ENCODE peak calls at places on chromosomes 1 and 21, in four cellular contexts. One of them, this sample, is unnamed.

GRCh38 chr1:154759196-154759595 is 110.9 kb downstream of the KCNN3 start:
- DNase-seq in ovary: no peak
- DNase-seq in endothelial cell of umbilical vein: no peak
- DNase-seq in body of pancreas: no peak
- DNase-seq in this sample: no peak

GRCh38 chr1:237043846-237044636 is 2.1 kb downstream of the RYR2 start:
- DNase-seq in ovary: no peak
- DNase-seq in endothelial cell of umbilical vein: no peak
- DNase-seq in body of pancreas: no peak
- DNase-seq in this sample: no peak

GRCh38 chr1:18943914-18944572 is 12.4 kb downstream of the IFFO2 start:
- DNase-seq in ovary: no peak
- DNase-seq in endothelial cell of umbilical vein: no peak
- DNase-seq in body of pancreas: no peak
- DNase-seq in this sample: no peak

GRCh38 chr1:21064057-21064456 is 112.6 kb downstream of the EIF4G3 start:
- DNase-seq in ovary: no peak
- DNase-seq in endothelial cell of umbilical vein: no peak
- DNase-seq in body of pancreas: no peak
- DNase-seq in this sample: no peak

GRCh38 chr1:205936846-205937707 is 6.2 kb downstream of the SLC26A9 start:
- DNase-seq in ovary: no peak
- DNase-seq in endothelial cell of umbilical vein: peak
- DNase-seq in body of pancreas: peak
- DNase-seq in this sample: peak

GRCh38 chr21:20875741-20876140 is 122.5 kb upstream of the NCAM2 start:
- DNase-seq in ovary: no peak
- DNase-seq in endothelial cell of umbilical vein: no peak
- DNase-seq in body of pancreas: no peak
- DNase-seq in this sample: no peak

GRCh38 chr1:20552728-20553571 is 577 bp downstream of the FAM43B start:
- DNase-seq in ovary: no peak
- DNase-seq in endothelial cell of umbilical vein: peak
- DNase-seq in body of pancreas: no peak
- DNase-seq in this sample: no peak

GRCh38 chr1:99371413-99371812 is 107.1 kb downstream of the PLPPR4 start:
- DNase-seq in ovary: no peak
- DNase-seq in endothelial cell of umbilical vein: no peak
- DNase-seq in body of pancreas: no peak
- DNase-seq in this sample: no peak

GRCh38 chr21:31182231-31183129 is 144.2 kb upstream of the KRTAP19-8 start:
- DNase-seq in ovary: no peak
- DNase-seq in endothelial cell of umbilical vein: no peak
- DNase-seq in body of pancreas: no peak
- DNase-seq in this sample: no peak

GRCh38 chr1:245079021-245079609 is 75.7 kb upstream of the KIF26B start:
- DNase-seq in ovary: no peak
- DNase-seq in endothelial cell of umbilical vein: peak
- DNase-seq in body of pancreas: no peak
- DNase-seq in this sample: no peak

GRCh38 chr1:186896211-186896610 is 67.5 kb downstream of the PLA2G4A start:
- DNase-seq in ovary: no peak
- DNase-seq in endothelial cell of umbilical vein: no peak
- DNase-seq in body of pancreas: no peak
- DNase-seq in this sample: no peak

GRCh38 chr1:198187973-198188588 is 31.3 kb downstream of the NEK7 start:
- DNase-seq in ovary: no peak
- DNase-seq in endothelial cell of umbilical vein: peak
- DNase-seq in body of pancreas: no peak
- DNase-seq in this sample: no peak

GRCh38 chr1:150080784-150081183 is 13.2 kb downstream of the VPS45 start:
- DNase-seq in ovary: no peak
- DNase-seq in endothelial cell of umbilical vein: no peak
- DNase-seq in body of pancreas: no peak
- DNase-seq in this sample: no peak

GRCh38 chr1:185581961-185582725 is 152.0 kb upstream of the HMCN1 start:
- DNase-seq in ovary: no peak
- DNase-seq in endothelial cell of umbilical vein: no peak
- DNase-seq in body of pancreas: no peak
- DNase-seq in this sample: no peak

GRCh38 chr1:110916669-110917306 is 43.8 kb downstream of the CD53 start:
- DNase-seq in ovary: no peak
- DNase-seq in endothelial cell of umbilical vein: peak
- DNase-seq in body of pancreas: no peak
- DNase-seq in this sample: peak

GRCh38 chr1:65174585-65174984 is 26.6 kb downstream of the AK4 start:
- DNase-seq in ovary: peak
- DNase-seq in endothelial cell of umbilical vein: no peak
- DNase-seq in body of pancreas: peak
- DNase-seq in this sample: peak

GRCh38 chr1:31575373-31576140 is 758 bp upstream of the TINAGL1 start:
- DNase-seq in ovary: no peak
- DNase-seq in endothelial cell of umbilical vein: no peak
- DNase-seq in body of pancreas: peak
- DNase-seq in this sample: no peak

GRCh38 chr1:221373795-221374194 is 368.1 kb downstream of the DUSP10 start:
- DNase-seq in ovary: no peak
- DNase-seq in endothelial cell of umbilical vein: no peak
- DNase-seq in body of pancreas: no peak
- DNase-seq in this sample: no peak

GRCh38 chr1:225825078-225825477 is 15.2 kb downstream of the EPHX1 start:
- DNase-seq in ovary: peak
- DNase-seq in endothelial cell of umbilical vein: no peak
- DNase-seq in body of pancreas: peak
- DNase-seq in this sample: no peak

GRCh38 chr1:110880708-110881374 is 7.9 kb downstream of the CD53 start:
- DNase-seq in ovary: no peak
- DNase-seq in endothelial cell of umbilical vein: no peak
- DNase-seq in body of pancreas: no peak
- DNase-seq in this sample: no peak

GRCh38 chr1:119081705-119082104 is 58.7 kb downstream of the WARS2 start:
- DNase-seq in ovary: no peak
- DNase-seq in endothelial cell of umbilical vein: no peak
- DNase-seq in body of pancreas: no peak
- DNase-seq in this sample: no peak

GRCh38 chr21:25373126-25374082 is 233.9 kb downstream of the MRPL39 start:
- DNase-seq in ovary: no peak
- DNase-seq in endothelial cell of umbilical vein: no peak
- DNase-seq in body of pancreas: no peak
- DNase-seq in this sample: no peak

GRCh38 chr1:231618588-231619256 is 7.9 kb upstream of the DISC1 start:
- DNase-seq in ovary: no peak
- DNase-seq in endothelial cell of umbilical vein: peak
- DNase-seq in body of pancreas: no peak
- DNase-seq in this sample: no peak

GRCh38 chr1:110059133-110059863 is 11.2 kb downstream of the ALX3 start:
- DNase-seq in ovary: no peak
- DNase-seq in endothelial cell of umbilical vein: no peak
- DNase-seq in body of pancreas: no peak
- DNase-seq in this sample: no peak

GRCh38 chr21:39637971-39638628 is 25.4 kb downstream of the B3GALT5 start:
- DNase-seq in ovary: no peak
- DNase-seq in endothelial cell of umbilical vein: no peak
- DNase-seq in body of pancreas: no peak
- DNase-seq in this sample: no peak

GRCh38 chr1:211797994-211798393 is 32.6 kb downstream of the LPGAT1 start:
- DNase-seq in ovary: no peak
- DNase-seq in endothelial cell of umbilical vein: no peak
- DNase-seq in body of pancreas: no peak
- DNase-seq in this sample: no peak

GRCh38 chr1:116130376-116130775 is 19.2 kb downstream of the MAB21L3 start:
- DNase-seq in ovary: no peak
- DNase-seq in endothelial cell of umbilical vein: no peak
- DNase-seq in body of pancreas: no peak
- DNase-seq in this sample: no peak

GRCh38 chr1:19232526-19232851 is 18.8 kb downstream of the EMC1 start:
- DNase-seq in ovary: peak
- DNase-seq in endothelial cell of umbilical vein: no peak
- DNase-seq in body of pancreas: no peak
- DNase-seq in this sample: no peak

GRCh38 chr21:41222247-41223068 is 54.5 kb downstream of the BACE2 start:
- DNase-seq in ovary: no peak
- DNase-seq in endothelial cell of umbilical vein: no peak
- DNase-seq in body of pancreas: no peak
- DNase-seq in this sample: no peak

GRCh38 chr1:114043046-114043445 is 63.8 kb downstream of the OLFML3 start:
- DNase-seq in ovary: no peak
- DNase-seq in endothelial cell of umbilical vein: peak
- DNase-seq in body of pancreas: no peak
- DNase-seq in this sample: no peak

GRCh38 chr1:159917533-159917932 is 7.8 kb downstream of the TAGLN2 start:
- DNase-seq in ovary: no peak
- DNase-seq in endothelial cell of umbilical vein: no peak
- DNase-seq in body of pancreas: peak
- DNase-seq in this sample: no peak

DNA sequence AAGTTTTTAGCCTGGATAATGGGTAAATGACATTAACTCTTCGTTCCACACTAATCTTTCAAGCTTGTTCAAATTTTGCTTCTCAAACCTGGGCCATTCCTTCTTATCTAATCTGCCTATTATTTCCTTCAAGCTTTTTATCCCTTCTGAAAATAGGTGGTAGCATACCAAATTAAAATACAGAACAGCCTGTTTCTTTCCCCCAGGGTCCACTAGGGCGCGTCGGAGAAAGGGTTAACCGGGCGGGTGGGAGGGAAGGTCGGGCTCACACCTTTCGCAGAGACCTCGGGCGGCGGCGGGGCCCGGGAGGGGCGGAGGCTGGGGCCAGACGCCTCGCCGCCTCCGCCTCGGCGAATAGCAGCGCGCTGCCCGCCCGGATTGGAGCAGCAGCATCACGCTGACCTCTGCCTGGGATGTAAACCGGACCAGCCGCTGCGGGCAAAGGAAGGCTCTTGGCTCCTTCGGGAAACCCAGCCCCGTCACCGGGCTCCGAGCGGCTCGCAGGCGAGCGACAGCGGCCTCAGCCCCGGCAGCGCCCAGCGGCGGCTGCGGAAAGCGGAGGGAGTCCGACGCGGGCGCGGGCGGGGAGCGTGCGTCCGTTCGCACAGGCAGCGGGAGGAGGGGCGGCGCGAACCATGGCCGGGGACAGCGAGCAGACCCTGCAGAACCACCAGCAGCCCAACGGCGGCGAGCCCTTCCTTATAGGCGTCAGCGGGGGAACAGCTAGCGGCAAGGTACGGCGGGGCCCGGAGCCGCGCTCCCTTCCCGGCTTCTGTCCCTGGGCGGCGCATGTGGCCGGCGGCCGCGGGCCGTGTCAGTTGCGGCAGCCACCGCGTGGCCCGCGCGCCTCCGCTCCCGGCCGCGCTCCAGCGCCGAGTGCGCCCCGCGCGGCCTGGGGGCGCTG is at the start of gene UCK2:
- DNase-seq in ovary: peak
- DNase-seq in endothelial cell of umbilical vein: peak
- DNase-seq in body of pancreas: peak
- DNase-seq in this sample: peak
- TF ChIP-seq POLR2A in ovary: no peak
- TF ChIP-seq POLR2A in endothelial cell of umbilical vein: peak
- TF ChIP-seq POLR2A in body of pancreas: peak
- TF ChIP-seq POLR2A in this sample: peak

DNA sequence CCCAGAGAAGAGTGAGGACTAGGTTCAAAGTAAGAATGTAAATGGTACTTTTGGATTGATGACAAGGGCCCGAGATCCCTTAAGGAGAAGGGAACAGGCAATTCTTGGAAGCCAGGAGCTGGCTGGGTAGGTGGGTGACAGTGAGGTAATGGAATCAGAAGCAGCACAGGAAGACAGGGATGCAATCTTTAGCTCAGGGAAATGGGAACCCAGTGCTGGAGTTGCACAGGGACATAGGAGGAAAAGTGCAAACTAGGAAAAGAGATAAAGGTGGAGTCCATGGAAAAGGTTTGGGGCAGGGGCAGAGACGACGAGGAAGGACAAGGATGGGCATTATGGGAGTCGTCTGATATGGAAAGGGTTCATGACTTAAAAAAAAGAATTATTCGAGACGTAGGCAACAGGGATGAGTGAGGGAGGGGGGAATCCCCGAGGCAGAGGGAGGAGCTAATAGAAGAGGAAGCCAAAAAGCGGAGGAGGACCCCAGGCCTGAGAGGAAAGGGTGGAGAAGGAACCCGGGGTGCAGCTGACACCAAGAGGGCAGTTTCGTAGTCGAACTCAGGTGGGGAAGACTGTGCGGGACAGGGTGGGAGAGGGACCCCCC is 495 bp downstream of the PI4KB start:
- DNase-seq in ovary: no peak
- DNase-seq in endothelial cell of umbilical vein: peak
- DNase-seq in body of pancreas: peak
- DNase-seq in this sample: peak
- TF ChIP-seq POLR2A in ovary: no peak
- TF ChIP-seq POLR2A in endothelial cell of umbilical vein: peak
- TF ChIP-seq POLR2A in body of pancreas: no peak
- TF ChIP-seq POLR2A in this sample: no peak

DNA sequence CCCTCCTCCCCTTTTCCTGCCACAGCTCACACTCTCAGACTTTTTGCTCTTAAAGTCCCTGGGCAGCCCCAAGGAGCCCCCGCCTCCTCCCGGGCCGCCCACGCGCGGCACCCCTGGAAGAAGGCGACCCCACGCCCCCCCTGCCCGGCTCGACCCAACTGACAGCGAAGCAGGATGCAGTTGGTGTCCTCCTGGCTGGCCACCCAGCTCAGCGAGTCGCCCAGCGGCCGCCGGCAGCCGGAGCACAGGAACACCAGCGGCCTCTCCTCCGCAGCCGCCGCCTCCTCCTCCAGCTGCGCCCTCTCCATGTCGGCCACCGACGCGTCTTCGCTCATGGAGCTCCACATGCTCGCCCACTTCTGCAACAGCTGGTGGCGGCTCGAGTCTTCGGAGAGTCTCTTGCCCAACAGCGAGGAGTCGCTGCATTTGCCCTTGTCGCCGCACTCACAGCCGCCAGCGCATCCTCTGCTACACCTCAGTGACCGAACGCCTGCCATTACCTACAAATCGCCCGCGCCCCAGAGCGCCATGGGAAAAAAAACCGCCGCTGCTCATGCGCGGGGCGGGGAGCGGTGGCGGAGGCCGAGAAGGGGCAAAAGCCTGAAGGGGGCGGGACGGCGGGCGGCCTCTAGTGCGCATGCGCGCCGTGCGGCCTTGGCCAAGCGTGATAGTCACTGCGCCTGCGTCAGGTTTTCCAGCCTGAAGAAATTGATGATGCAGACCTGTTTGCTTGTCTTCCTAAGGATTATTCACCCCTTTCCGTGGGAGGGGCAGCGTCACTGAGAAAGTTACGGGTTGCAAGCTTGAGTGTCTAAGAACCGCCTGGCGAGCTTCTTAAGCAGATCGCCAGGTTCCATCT is at the start of gene MIS18A:
- DNase-seq in ovary: peak
- DNase-seq in endothelial cell of umbilical vein: peak
- DNase-seq in body of pancreas: peak
- DNase-seq in this sample: peak
- TF ChIP-seq POLR2A in ovary: peak
- TF ChIP-seq POLR2A in endothelial cell of umbilical vein: peak
- TF ChIP-seq POLR2A in body of pancreas: peak
- TF ChIP-seq POLR2A in this sample: peak

DNA sequence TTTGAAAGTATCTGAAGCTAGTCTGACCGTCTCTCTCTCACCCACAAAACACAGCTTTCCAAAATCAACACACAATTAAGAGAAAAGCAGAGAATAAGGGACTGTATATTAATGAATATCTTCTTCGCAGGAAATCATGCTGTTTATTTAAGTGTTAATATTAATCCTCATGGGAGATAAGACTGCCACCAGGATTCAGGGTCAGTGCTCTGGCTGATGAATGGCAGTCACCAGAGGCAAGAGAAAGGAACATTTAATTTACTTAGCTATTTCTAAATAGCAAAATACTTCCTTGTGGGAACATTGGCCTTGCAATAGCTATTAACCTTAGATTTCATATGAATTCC is 2.2 kb downstream of the SCYL3 start:
- DNase-seq in ovary: no peak
- DNase-seq in endothelial cell of umbilical vein: no peak
- DNase-seq in body of pancreas: peak
- DNase-seq in this sample: no peak
- TF ChIP-seq POLR2A in ovary: no peak
- TF ChIP-seq POLR2A in endothelial cell of umbilical vein: no peak
- TF ChIP-seq POLR2A in body of pancreas: no peak
- TF ChIP-seq POLR2A in this sample: no peak